ENCODE peak calls at places on chromosomes 13 and 19, in five cellular contexts. X is cardiac muscle cell; E is neural progenitor cell; M is transverse colon; I is CD4-positive, CD25-positive, alpha-beta regulatory T cell. P is an unnamed sample. For H3K27me3, the result is how much of the 10 kb centered on the place peaks cover.

GRCh38 chr13:113083402-113084061 is 22.1 kb upstream of the F7 start:
- DNase-seq in X (peak), E (no peak), M (peak), I (no peak), P (no peak)

GRCh38 chr13:107376393-107377085 is 808.6 kb upstream of the ARGLU1 start:
- DNase-seq in X (peak), E (no peak), M (no peak), I (no peak), P (no peak)

GRCh38 chr13:29227560-29227959 is 367.9 kb downstream of the SLC7A1 start:
- DNase-seq in X (no peak), E (no peak), M (no peak), I (no peak), P (no peak)

GRCh38 chr19:29679598-29680210 is 14.4 kb downstream of the PLEKHF1 start:
- DNase-seq in X (no peak), E (no peak), M (no peak), I (no peak), P (no peak)

GRCh38 chr13:110649551-110649950 is 34.2 kb downstream of the NAXD start:
- DNase-seq in X (no peak), E (no peak), M (no peak), I (no peak), P (no peak)

GRCh38 chr19:13937479-13938360 is 497 bp downstream of the PODNL1 start:
- DNase-seq in X (peak), E (peak), M (no peak), I (no peak), P (no peak)

GRCh38 chr13:85287528-85287927 is 511.7 kb downstream of the SLITRK6 start:
- DNase-seq in X (no peak), E (no peak), M (no peak), I (no peak), P (no peak)

GRCh38 chr13:98220188-98220765 is 43.2 kb upstream of the RNF113B start:
- DNase-seq in X (no peak), E (no peak), M (no peak), I (no peak), P (no peak)

GRCh38 chr13:24218977-24219376 is 58.5 kb downstream of the SPATA13 start:
- DNase-seq in X (peak), E (no peak), M (no peak), I (no peak), P (no peak)

GRCh38 chr13:101423872-101424271 is 7.6 kb upstream of the NALCN start:
- DNase-seq in X (no peak), E (no peak), M (no peak), I (no peak), P (no peak)

GRCh38 chr13:60671386-60671785 is 274.4 kb downstream of the TDRD3 start:
- DNase-seq in X (no peak), E (no peak), M (no peak), I (no peak), P (no peak)

GRCh38 chr19:964761-965694 is 19.1 kb upstream of the WDR18 start:
- DNase-seq in X (no peak), E (no peak), M (no peak), I (peak), P (no peak)

GRCh38 chr13:99662678-99663077 is 161.4 kb downstream of the TM9SF2 start:
- DNase-seq in X (no peak), E (no peak), M (no peak), I (no peak), P (no peak)

GRCh38 chr13:25329706-25330105 is 28.3 kb downstream of the NUP58 start:
- DNase-seq in X (peak), E (no peak), M (no peak), I (no peak), P (no peak)

GRCh38 chr19:750640-751423 is at the start of gene MISP:
- DNase-seq in X (no peak), E (no peak), M (peak), I (no peak), P (no peak)

GRCh38 chr19:45526143-45526542 is 18.9 kb downstream of the VASP start:
- DNase-seq in X (peak), E (peak), M (peak), I (no peak), P (no peak)

GRCh38 chr13:100610399-100611347 is 22.1 kb upstream of the GGACT start:
- DNase-seq in X (no peak), E (no peak), M (no peak), I (no peak), P (no peak)

GRCh38 chr19:54095136-54095858 is 5.3 kb downstream of the OSCAR start:
- DNase-seq in X (no peak), E (no peak), M (no peak), I (no peak), P (no peak)

GRCh38 chr19:56261145-56261544 is 11.4 kb upstream of the EDDM13 start:
- DNase-seq in X (no peak), E (no peak), M (no peak), I (no peak), P (no peak)

GRCh38 chr19:7985481-7985911 is 19.9 kb downstream of the ELAVL1 start:
- DNase-seq in X (no peak), E (no peak), M (no peak), I (no peak), P (no peak)

GRCh38 chr13:34207872-34208271 is 389.9 kb downstream of the RFC3 start:
- DNase-seq in X (peak), E (no peak), M (no peak), I (no peak), P (no peak)

GRCh38 chr19:15812059-15812722 is 3.3 kb downstream of the OR10H1 start:
- DNase-seq in X (no peak), E (no peak), M (peak), I (peak), P (no peak)

GRCh38 chr19:45558399-45558878 is 26.2 kb downstream of the OPA3 start:
- DNase-seq in X (peak), E (peak), M (peak), I (peak), P (peak)

GRCh38 chr19:15196683-15197005 is 4.2 kb downstream of the NOTCH3 start:
- DNase-seq in X (no peak), E (no peak), M (no peak), I (no peak), P (no peak)

GRCh38 chr19:38034153-38034835 is 127.3 kb downstream of the SIPA1L3 start:
- DNase-seq in X (peak), E (no peak), M (peak), I (no peak), P (no peak)

GRCh38 chr13:110109910-110110309 is 197.0 kb downstream of the COL4A1 start:
- DNase-seq in X (peak), E (peak), M (peak), I (no peak), P (no peak)

GRCh38 chr19:43306097-43306496 is 36.8 kb upstream of the PSG9 start:
- DNase-seq in X (no peak), E (no peak), M (no peak), I (no peak), P (no peak)

GRCh38 chr13:37443538-37443937 is 155.0 kb downstream of the POSTN start:
- DNase-seq in X (peak), E (no peak), M (no peak), I (no peak), P (no peak)

DNA sequence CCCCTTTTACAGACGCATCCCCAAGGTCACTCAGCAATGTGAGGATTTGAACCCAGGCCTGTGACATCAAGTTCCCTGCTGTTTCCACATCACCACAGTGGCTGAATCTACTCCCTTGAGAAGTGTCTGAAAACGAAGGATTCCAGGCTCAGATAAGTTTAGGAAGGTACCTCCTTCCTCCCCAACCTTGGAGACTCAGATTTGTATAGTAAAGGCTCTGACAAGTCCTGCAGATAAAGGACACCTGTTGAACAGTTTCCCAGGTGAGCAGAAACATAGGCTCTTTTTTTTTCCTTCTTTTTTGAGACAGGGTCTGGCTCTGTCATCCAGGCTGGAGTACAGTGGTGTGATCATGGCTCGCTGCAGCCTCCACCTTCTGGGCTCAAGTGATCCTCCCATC is 56.4 kb upstream of the PTPRS start:
- DNase-seq in X (no peak), E (no peak), M (no peak), I (no peak), P (no peak)
- H3K27me3 ChIP-seq in X (half or more), E (under half), M (half or more), I (under half), P (under half)

DNA sequence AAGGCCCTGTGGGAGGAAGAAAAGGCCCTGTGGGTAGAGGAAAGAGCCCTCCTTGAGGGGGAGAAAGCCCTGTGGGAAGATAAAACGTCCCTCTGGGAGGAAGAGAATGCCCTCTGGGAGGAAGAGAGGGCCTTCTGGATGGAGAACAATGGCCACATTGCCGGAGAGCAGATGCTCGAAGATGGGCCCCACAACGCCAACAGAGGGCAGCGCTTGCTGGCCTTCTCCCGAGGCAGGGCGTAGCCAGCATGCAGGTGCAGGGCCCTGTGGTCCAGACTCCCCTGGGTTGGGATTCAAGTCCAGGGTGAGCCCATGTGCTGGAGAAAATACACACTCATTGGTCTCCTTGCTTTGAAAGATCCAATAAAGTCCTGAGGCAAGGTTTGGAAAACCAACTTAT is 4.1 kb downstream of the CCDC70 start:
- DNase-seq in X (no peak), E (peak), M (no peak), I (no peak), P (no peak)
- H3K27me3 ChIP-seq in X (under half), E (under half), M (under half), I (under half), P (under half)

GRCh38 chr19:40603071-40603718 is 2.0 kb downstream of the LTBP4 start:
- DNase-seq in X (peak), E (peak), M (no peak), I (peak), P (no peak)
- H3K27me3 ChIP-seq in X (under half), E (half or more), M (under half), I (under half), P (under half)

GRCh38 chr19:18783958-18784785 is 6.9 kb downstream of the COMP start:
- DNase-seq in X (no peak), E (no peak), M (no peak), I (no peak), P (no peak)

GRCh38 chr19:18785179-18786124 is 5.7 kb downstream of the COMP start:
- DNase-seq in X (peak), E (peak), M (peak), I (peak), P (peak)

GRCh38 chr19:18782559-18783225 is 8.4 kb downstream of the COMP start:
- DNase-seq in X (no peak), E (no peak), M (no peak), I (no peak), P (no peak)

GRCh38 chr19:18781885-18782527 is 9.1 kb downstream of the COMP start:
- DNase-seq in X (no peak), E (no peak), M (no peak), I (no peak), P (no peak)

DNA sequence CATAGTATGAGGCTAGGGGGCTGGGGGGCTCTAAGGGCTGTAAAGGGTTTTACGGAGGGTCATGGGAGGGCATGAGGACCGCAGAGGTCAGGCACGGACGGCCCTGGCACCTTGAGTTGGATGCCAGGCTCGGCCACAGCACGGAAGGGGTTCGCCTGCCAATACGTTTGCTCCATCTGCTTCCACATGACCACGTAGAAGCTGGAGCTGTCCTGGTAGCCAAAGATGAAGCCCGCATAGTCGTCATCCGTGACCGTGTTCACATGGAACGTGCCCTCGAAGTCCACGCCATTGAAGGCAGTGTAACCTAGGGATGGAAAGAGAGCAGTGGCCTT is 6.4 kb downstream of the COMP start:
- DNase-seq in X (no peak), E (no peak), M (no peak), I (no peak), P (no peak)
- H3K27me3 ChIP-seq in X (half or more), E (half or more), M (under half), I (under half), P (half or more)

P was measured in NT2/D1.